ENCODE peak calls at places on chromosomes 5 and 9, in nine cellular contexts. One of them, this sample, is unnamed.

GRCh38 chr5:123582570-123583293 is 70.8 kb downstream of the CSNK1G3 start:
- DNase-seq in kidney tubule cell: peak
- DNase-seq in GM12865: no peak
- DNase-seq in AG10803: no peak
- DNase-seq in activated CD4-positive, alpha-beta T cell treated with anti-CD3 and anti-CD28 coated beads for 48 hours: no peak
- DNase-seq in fibroblast of lung: peak
- DNase-seq in GM20000: no peak
- DNase-seq in choroid plexus epithelial cell: peak
- DNase-seq in NCI-H2081: no peak
- DNase-seq in this sample: no peak

GRCh38 chr5:120035181-120035580 is 405.8 kb downstream of the FAM170A start:
- DNase-seq in GM20000: no peak
- DNase-seq in kidney tubule cell: no peak
- DNase-seq in AG10803: no peak
- DNase-seq in NCI-H2081: no peak
- DNase-seq in choroid plexus epithelial cell: no peak
- DNase-seq in activated CD4-positive, alpha-beta T cell treated with anti-CD3 and anti-CD28 coated beads for 48 hours: no peak
- DNase-seq in fibroblast of lung: no peak
- DNase-seq in GM12865: no peak
- DNase-seq in this sample: no peak

GRCh38 chr5:15566306-15566705 is 66.3 kb downstream of the FBXL7 start:
- DNase-seq in activated CD4-positive, alpha-beta T cell treated with anti-CD3 and anti-CD28 coated beads for 48 hours: no peak
- DNase-seq in AG10803: peak
- DNase-seq in fibroblast of lung: peak
- DNase-seq in choroid plexus epithelial cell: no peak
- DNase-seq in NCI-H2081: no peak
- DNase-seq in GM20000: no peak
- DNase-seq in kidney tubule cell: no peak
- DNase-seq in GM12865: no peak
- DNase-seq in this sample: no peak

GRCh38 chr5:34998058-34998789 is 49.5 kb downstream of the AGXT2 start:
- DNase-seq in activated CD4-positive, alpha-beta T cell treated with anti-CD3 and anti-CD28 coated beads for 48 hours: no peak
- DNase-seq in GM20000: no peak
- DNase-seq in GM12865: no peak
- DNase-seq in NCI-H2081: no peak
- DNase-seq in choroid plexus epithelial cell: peak
- DNase-seq in fibroblast of lung: peak
- DNase-seq in AG10803: peak
- DNase-seq in kidney tubule cell: peak
- DNase-seq in this sample: no peak

GRCh38 chr9:108486791-108487190 is 369.0 kb downstream of the ACTL7B start:
- DNase-seq in activated CD4-positive, alpha-beta T cell treated with anti-CD3 and anti-CD28 coated beads for 48 hours: no peak
- DNase-seq in AG10803: peak
- DNase-seq in kidney tubule cell: peak
- DNase-seq in fibroblast of lung: peak
- DNase-seq in GM20000: no peak
- DNase-seq in NCI-H2081: no peak
- DNase-seq in choroid plexus epithelial cell: peak
- DNase-seq in GM12865: no peak
- DNase-seq in this sample: no peak

GRCh38 chr5:172496671-172497371 is 42.5 kb upstream of the SH3PXD2B start:
- DNase-seq in GM12865: no peak
- DNase-seq in AG10803: peak
- DNase-seq in GM20000: peak
- DNase-seq in NCI-H2081: no peak
- DNase-seq in kidney tubule cell: no peak
- DNase-seq in choroid plexus epithelial cell: peak
- DNase-seq in activated CD4-positive, alpha-beta T cell treated with anti-CD3 and anti-CD28 coated beads for 48 hours: no peak
- DNase-seq in fibroblast of lung: peak
- DNase-seq in this sample: no peak

GRCh38 chr5:139764250-139764791 is 31.3 kb upstream of the PSD2 start:
- DNase-seq in GM12865: no peak
- DNase-seq in choroid plexus epithelial cell: no peak
- DNase-seq in NCI-H2081: peak
- DNase-seq in activated CD4-positive, alpha-beta T cell treated with anti-CD3 and anti-CD28 coated beads for 48 hours: no peak
- DNase-seq in kidney tubule cell: no peak
- DNase-seq in AG10803: no peak
- DNase-seq in fibroblast of lung: no peak
- DNase-seq in GM20000: no peak
- DNase-seq in this sample: peak

GRCh38 chr9:16023466-16023865 is 470.6 kb downstream of the CCDC171 start:
- DNase-seq in NCI-H2081: no peak
- DNase-seq in kidney tubule cell: peak
- DNase-seq in AG10803: peak
- DNase-seq in fibroblast of lung: peak
- DNase-seq in activated CD4-positive, alpha-beta T cell treated with anti-CD3 and anti-CD28 coated beads for 48 hours: no peak
- DNase-seq in GM20000: no peak
- DNase-seq in GM12865: no peak
- DNase-seq in choroid plexus epithelial cell: peak
- DNase-seq in this sample: no peak

GRCh38 chr5:133706732-133707430 is 94.5 kb upstream of the FSTL4 start:
- DNase-seq in choroid plexus epithelial cell: no peak
- DNase-seq in GM20000: no peak
- DNase-seq in NCI-H2081: no peak
- DNase-seq in activated CD4-positive, alpha-beta T cell treated with anti-CD3 and anti-CD28 coated beads for 48 hours: no peak
- DNase-seq in fibroblast of lung: peak
- DNase-seq in AG10803: no peak
- DNase-seq in GM12865: no peak
- DNase-seq in kidney tubule cell: no peak
- DNase-seq in this sample: no peak

GRCh38 chr5:128687930-128688329 is 149.9 kb upstream of the FBN2 start:
- DNase-seq in GM12865: no peak
- DNase-seq in activated CD4-positive, alpha-beta T cell treated with anti-CD3 and anti-CD28 coated beads for 48 hours: no peak
- DNase-seq in fibroblast of lung: no peak
- DNase-seq in choroid plexus epithelial cell: no peak
- DNase-seq in kidney tubule cell: no peak
- DNase-seq in GM20000: no peak
- DNase-seq in NCI-H2081: no peak
- DNase-seq in AG10803: no peak
- DNase-seq in this sample: no peak

This sample was measured in OCI-LY7.